ENCODE peak calls at places on chromosome 13, in six cellular contexts. S is EH, B is HFFc6, Q is nephron progenitor cell, Y is ELF-1, M is GM04504. P is an unnamed sample.

GRCh38 chr13:111184685-111185401 is 69.7 kb downstream of the ARHGEF7 start:
- DNase-seq in S (no peak), B (no peak), Q (no peak), Y (no peak), M (no peak), P (no peak)

GRCh38 chr13:44857061-44857460 is 132.2 kb downstream of the NUFIP1 start:
- DNase-seq in S (no peak), B (no peak), Q (no peak), Y (no peak), M (no peak), P (no peak)

GRCh38 chr13:78993792-78994191 is 334.8 kb upstream of the OBI1 start:
- DNase-seq in S (no peak), B (no peak), Q (no peak), Y (peak; percentile 3), M (no peak), P (no peak)

GRCh38 chr13:112066624-112067004 is 335 bp upstream of the SOX1 start:
- DNase-seq in S (no peak), B (no peak), Q (peak; percentile 82), Y (no peak), M (no peak), P (no peak)

GRCh38 chr13:35761440-35762252 is 285.2 kb upstream of the MAB21L1 start:
- DNase-seq in S (no peak), B (no peak), Q (no peak), Y (no peak), M (no peak), P (no peak)

GRCh38 chr13:112679381-112679780 is 10.5 kb upstream of the ATP11A start:
- DNase-seq in S (no peak), B (no peak), Q (no peak), Y (no peak), M (no peak), P (no peak)

GRCh38 chr13:49516467-49516866 is 20.7 kb downstream of the PHF11 start:
- DNase-seq in S (no peak), B (no peak), Q (no peak), Y (no peak), M (no peak), P (no peak)

GRCh38 chr13:111590796-111591195 is 270.4 kb downstream of the TEX29 start:
- DNase-seq in S (no peak), B (no peak), Q (no peak), Y (no peak), M (no peak), P (no peak)

GRCh38 chr13:33034061-33034460 is 17.8 kb downstream of the KL start:
- DNase-seq in S (no peak), B (no peak), Q (no peak), Y (no peak), M (no peak), P (no peak)

GRCh38 chr13:110564472-110564985 is 3.0 kb upstream of the RAB20 start:
- DNase-seq in S (no peak), B (no peak), Q (no peak), Y (no peak), M (no peak), P (no peak)

GRCh38 chr13:82257790-82258507 is 1624.3 kb downstream of the SLITRK1 start:
- DNase-seq in S (no peak), B (no peak), Q (no peak), Y (no peak), M (no peak), P (no peak)

GRCh38 chr13:101346942-101347728 is 69.2 kb downstream of the NALCN start:
- DNase-seq in S (peak; percentile 18), B (peak; percentile 6), Q (no peak), Y (no peak), M (peak; percentile 3), P (no peak)

GRCh38 chr13:23547000-23547590 is 23.1 kb upstream of the TNFRSF19 start:
- DNase-seq in S (peak; percentile 39), B (no peak), Q (peak; percentile 34), Y (peak; percentile 18), M (no peak), P (no peak)

GRCh38 chr13:45120967-45121366 is 657 bp downstream of the GTF2F2 start:
- DNase-seq in S (no peak), B (no peak), Q (no peak), Y (no peak), M (no peak), P (no peak)

GRCh38 chr13:95457294-95457693 is 95.2 kb upstream of the CLDN10 start:
- DNase-seq in S (no peak), B (no peak), Q (no peak), Y (no peak), M (no peak), P (no peak)

GRCh38 chr13:22278336-22278929 is 607.6 kb downstream of the FGF9 start:
- DNase-seq in S (peak; percentile 8), B (no peak), Q (peak; percentile 59), Y (peak; percentile 47), M (peak; percentile 5), P (no peak)

GRCh38 chr13:21137696-21138095 is 38.7 kb downstream of the SKA3 start:
- DNase-seq in S (peak; percentile 56), B (peak; percentile 24), Q (no peak), Y (no peak), M (no peak), P (no peak)

GRCh38 chr13:23323946-23324709 is 109.4 kb downstream of the SACS start:
- DNase-seq in S (no peak), B (peak; percentile 7), Q (no peak), Y (peak; percentile 7), M (no peak), P (no peak)

GRCh38 chr13:76845865-76846264 is 40.3 kb downstream of the KCTD12 start:
- DNase-seq in S (no peak), B (no peak), Q (no peak), Y (no peak), M (no peak), P (no peak)

GRCh38 chr13:67069117-67069767 is 160.9 kb downstream of the PCDH9 start:
- DNase-seq in S (no peak), B (no peak), Q (no peak), Y (no peak), M (no peak), P (no peak)

GRCh38 chr13:112683581-112683980 is 6.3 kb upstream of the ATP11A start:
- DNase-seq in S (no peak), B (no peak), Q (no peak), Y (no peak), M (no peak), P (no peak)

GRCh38 chr13:26538363-26539317 is 18.8 kb upstream of the WASF3 start:
- DNase-seq in S (no peak), B (no peak), Q (no peak), Y (no peak), M (no peak), P (no peak)

GRCh38 chr13:32116210-32116609 is 84.6 kb downstream of the FRY start:
- DNase-seq in S (no peak), B (no peak), Q (no peak), Y (no peak), M (no peak), P (no peak)

P was measured in amniotic stem cell.